ENCODE peak calls at places on chromosomes 12 and 14, in four cellular contexts. One of them, this sample, is unnamed.

GRCh38 chr12:5691943-5692342 is 253.1 kb downstream of the ANO2 start:
- DNase-seq in stimulated activated CD4-positive, alpha-beta T cell treated with anti-CD3 and anti-CD28 coated beads, Interleukin-4, amount 100 ng/mL, for 48 hours: no peak
- DNase-seq in CD4-positive, alpha-beta memory T cell: no peak
- DNase-seq in endothelial cell: no peak
- DNase-seq in this sample: no peak

GRCh38 chr12:6241495-6241894 is 41.3 kb downstream of the CD9 start:
- DNase-seq in endothelial cell: no peak
- DNase-seq in stimulated activated CD4-positive, alpha-beta T cell treated with anti-CD3 and anti-CD28 coated beads, Interleukin-4, amount 100 ng/mL, for 48 hours: no peak
- DNase-seq in CD4-positive, alpha-beta memory T cell: no peak
- DNase-seq in this sample: no peak

GRCh38 chr12:124551268-124552144 is 15.9 kb downstream of the NCOR2 start:
- DNase-seq in endothelial cell: peak; percentile 42
- DNase-seq in CD4-positive, alpha-beta memory T cell: no peak
- DNase-seq in stimulated activated CD4-positive, alpha-beta T cell treated with anti-CD3 and anti-CD28 coated beads, Interleukin-4, amount 100 ng/mL, for 48 hours: no peak
- DNase-seq in this sample: no peak

GRCh38 chr12:131943389-131943788 is 6.4 kb upstream of the EP400 start:
- DNase-seq in endothelial cell: no peak
- DNase-seq in CD4-positive, alpha-beta memory T cell: no peak
- DNase-seq in stimulated activated CD4-positive, alpha-beta T cell treated with anti-CD3 and anti-CD28 coated beads, Interleukin-4, amount 100 ng/mL, for 48 hours: no peak
- DNase-seq in this sample: no peak

GRCh38 chr12:7013101-7013500 is 5.2 kb downstream of the LPCAT3 start:
- DNase-seq in endothelial cell: no peak
- DNase-seq in CD4-positive, alpha-beta memory T cell: no peak
- DNase-seq in stimulated activated CD4-positive, alpha-beta T cell treated with anti-CD3 and anti-CD28 coated beads, Interleukin-4, amount 100 ng/mL, for 48 hours: no peak
- DNase-seq in this sample: no peak

GRCh38 chr12:124482901-124483799 is 84.3 kb downstream of the NCOR2 start:
- DNase-seq in endothelial cell: no peak
- DNase-seq in CD4-positive, alpha-beta memory T cell: no peak
- DNase-seq in stimulated activated CD4-positive, alpha-beta T cell treated with anti-CD3 and anti-CD28 coated beads, Interleukin-4, amount 100 ng/mL, for 48 hours: no peak
- DNase-seq in this sample: no peak

GRCh38 chr12:113239811-113240331 is 18.6 kb downstream of the TPCN1 start:
- DNase-seq in stimulated activated CD4-positive, alpha-beta T cell treated with anti-CD3 and anti-CD28 coated beads, Interleukin-4, amount 100 ng/mL, for 48 hours: no peak
- DNase-seq in CD4-positive, alpha-beta memory T cell: no peak
- DNase-seq in endothelial cell: no peak
- DNase-seq in this sample: no peak

GRCh38 chr14:98899441-98899840 is 372.6 kb downstream of the BCL11B start:
- DNase-seq in CD4-positive, alpha-beta memory T cell: no peak
- DNase-seq in stimulated activated CD4-positive, alpha-beta T cell treated with anti-CD3 and anti-CD28 coated beads, Interleukin-4, amount 100 ng/mL, for 48 hours: no peak
- DNase-seq in endothelial cell: no peak
- DNase-seq in this sample: no peak

GRCh38 chr14:58297762-58298476 is 436 bp upstream of the ARID4A start:
- DNase-seq in stimulated activated CD4-positive, alpha-beta T cell treated with anti-CD3 and anti-CD28 coated beads, Interleukin-4, amount 100 ng/mL, for 48 hours: peak; percentile 94
- DNase-seq in CD4-positive, alpha-beta memory T cell: peak; percentile 100
- DNase-seq in endothelial cell: peak; percentile 96
- DNase-seq in this sample: peak; percentile 98

GRCh38 chr12:76299536-76300296 is 48.5 kb downstream of the BBS10 start:
- DNase-seq in stimulated activated CD4-positive, alpha-beta T cell treated with anti-CD3 and anti-CD28 coated beads, Interleukin-4, amount 100 ng/mL, for 48 hours: no peak
- DNase-seq in endothelial cell: no peak
- DNase-seq in CD4-positive, alpha-beta memory T cell: no peak
- DNase-seq in this sample: no peak

GRCh38 chr12:12714276-12715001 is 2.7 kb upstream of the CDKN1B start:
- DNase-seq in CD4-positive, alpha-beta memory T cell: peak; percentile 86
- DNase-seq in stimulated activated CD4-positive, alpha-beta T cell treated with anti-CD3 and anti-CD28 coated beads, Interleukin-4, amount 100 ng/mL, for 48 hours: no peak
- DNase-seq in endothelial cell: peak; percentile 16
- DNase-seq in this sample: no peak

GRCh38 chr12:109578330-109578927 is 4.8 kb downstream of the MVK start:
- DNase-seq in endothelial cell: no peak
- DNase-seq in CD4-positive, alpha-beta memory T cell: no peak
- DNase-seq in stimulated activated CD4-positive, alpha-beta T cell treated with anti-CD3 and anti-CD28 coated beads, Interleukin-4, amount 100 ng/mL, for 48 hours: no peak
- DNase-seq in this sample: no peak

GRCh38 chr12:103756443-103756842 is 84.6 kb downstream of the NT5DC3 start:
- DNase-seq in endothelial cell: no peak
- DNase-seq in CD4-positive, alpha-beta memory T cell: no peak
- DNase-seq in stimulated activated CD4-positive, alpha-beta T cell treated with anti-CD3 and anti-CD28 coated beads, Interleukin-4, amount 100 ng/mL, for 48 hours: no peak
- DNase-seq in this sample: no peak

GRCh38 chr14:96126783-96127271 is 77.8 kb upstream of the BDKRB2 start:
- DNase-seq in stimulated activated CD4-positive, alpha-beta T cell treated with anti-CD3 and anti-CD28 coated beads, Interleukin-4, amount 100 ng/mL, for 48 hours: no peak
- DNase-seq in CD4-positive, alpha-beta memory T cell: no peak
- DNase-seq in endothelial cell: no peak
- DNase-seq in this sample: peak; percentile 44

GRCh38 chr12:100375023-100375737 is 18.3 kb downstream of the SLC17A8 start:
- DNase-seq in stimulated activated CD4-positive, alpha-beta T cell treated with anti-CD3 and anti-CD28 coated beads, Interleukin-4, amount 100 ng/mL, for 48 hours: no peak
- DNase-seq in endothelial cell: no peak
- DNase-seq in CD4-positive, alpha-beta memory T cell: no peak
- DNase-seq in this sample: no peak

GRCh38 chr12:117069126-117069788 is 30.0 kb downstream of the TESC start:
- DNase-seq in stimulated activated CD4-positive, alpha-beta T cell treated with anti-CD3 and anti-CD28 coated beads, Interleukin-4, amount 100 ng/mL, for 48 hours: no peak
- DNase-seq in CD4-positive, alpha-beta memory T cell: no peak
- DNase-seq in endothelial cell: no peak
- DNase-seq in this sample: no peak